ENCODE peak calls at places on chromosome 13, in nine cellular contexts. One of them, this sample, is unnamed.

GRCh38 chr13:30847697-30848307 is 58.3 kb upstream of the MEDAG start:
- DNase-seq in thyroid gland: no peak
- DNase-seq in HepG2: no peak
- DNase-seq in ovary: no peak
- DNase-seq in body of pancreas: no peak
- DNase-seq in NB4: peak
- DNase-seq in breast epithelium: no peak
- DNase-seq in IMR-90: peak
- DNase-seq in tibial nerve: no peak
- DNase-seq in this sample: no peak

GRCh38 chr13:97921146-97921776 is 32.2 kb upstream of the IPO5 start:
- DNase-seq in IMR-90: peak
- DNase-seq in thyroid gland: no peak
- DNase-seq in tibial nerve: no peak
- DNase-seq in body of pancreas: no peak
- DNase-seq in ovary: no peak
- DNase-seq in NB4: no peak
- DNase-seq in HepG2: no peak
- DNase-seq in breast epithelium: no peak
- DNase-seq in this sample: no peak

GRCh38 chr13:59834801-59835200 is 328.9 kb downstream of the DIAPH3 start:
- DNase-seq in body of pancreas: no peak
- DNase-seq in thyroid gland: no peak
- DNase-seq in breast epithelium: no peak
- DNase-seq in IMR-90: peak
- DNase-seq in HepG2: no peak
- DNase-seq in NB4: no peak
- DNase-seq in ovary: no peak
- DNase-seq in tibial nerve: no peak
- DNase-seq in this sample: no peak

GRCh38 chr13:91099877-91100276 is 247.6 kb upstream of the MIR17HG start:
- DNase-seq in NB4: no peak
- DNase-seq in tibial nerve: no peak
- DNase-seq in IMR-90: no peak
- DNase-seq in thyroid gland: no peak
- DNase-seq in body of pancreas: no peak
- DNase-seq in HepG2: no peak
- DNase-seq in ovary: no peak
- DNase-seq in breast epithelium: no peak
- DNase-seq in this sample: no peak

GRCh38 chr13:47216176-47216822 is 319.4 kb upstream of the HTR2A start:
- DNase-seq in breast epithelium: no peak
- DNase-seq in NB4: no peak
- DNase-seq in IMR-90: peak
- DNase-seq in tibial nerve: no peak
- DNase-seq in thyroid gland: no peak
- DNase-seq in HepG2: no peak
- DNase-seq in body of pancreas: no peak
- DNase-seq in ovary: no peak
- DNase-seq in this sample: no peak

GRCh38 chr13:27826379-27827353 is 34.4 kb downstream of the GSX1 start:
- DNase-seq in NB4: peak
- DNase-seq in tibial nerve: peak
- DNase-seq in HepG2: peak
- DNase-seq in thyroid gland: peak
- DNase-seq in breast epithelium: peak
- DNase-seq in ovary: peak
- DNase-seq in body of pancreas: peak
- DNase-seq in IMR-90: peak
- DNase-seq in this sample: no peak

GRCh38 chr13:78960881-78961280 is 301.9 kb upstream of the OBI1 start:
- DNase-seq in body of pancreas: no peak
- DNase-seq in thyroid gland: no peak
- DNase-seq in tibial nerve: no peak
- DNase-seq in breast epithelium: no peak
- DNase-seq in HepG2: no peak
- DNase-seq in ovary: no peak
- DNase-seq in IMR-90: no peak
- DNase-seq in NB4: no peak
- DNase-seq in this sample: no peak

GRCh38 chr13:74136089-74136658 is 2.0 kb upstream of the KLF12 start:
- DNase-seq in tibial nerve: no peak
- DNase-seq in ovary: peak
- DNase-seq in thyroid gland: peak
- DNase-seq in IMR-90: peak
- DNase-seq in breast epithelium: peak
- DNase-seq in NB4: no peak
- DNase-seq in HepG2: no peak
- DNase-seq in body of pancreas: peak
- DNase-seq in this sample: no peak

GRCh38 chr13:71870036-71870435 is 3.0 kb upstream of the DACH1 start:
- DNase-seq in thyroid gland: no peak
- DNase-seq in tibial nerve: no peak
- DNase-seq in ovary: no peak
- DNase-seq in breast epithelium: no peak
- DNase-seq in IMR-90: no peak
- DNase-seq in NB4: no peak
- DNase-seq in body of pancreas: no peak
- DNase-seq in HepG2: no peak
- DNase-seq in this sample: no peak

GRCh38 chr13:112067121-112067741 is at the start of gene SOX1:
- DNase-seq in body of pancreas: no peak
- DNase-seq in tibial nerve: no peak
- DNase-seq in HepG2: no peak
- DNase-seq in ovary: no peak
- DNase-seq in IMR-90: no peak
- DNase-seq in thyroid gland: no peak
- DNase-seq in NB4: no peak
- DNase-seq in breast epithelium: no peak
- DNase-seq in this sample: no peak
- H3K4me3 ChIP-seq in body of pancreas: no peak
- H3K4me3 ChIP-seq in tibial nerve: no peak
- H3K4me3 ChIP-seq in HepG2: no peak
- H3K4me3 ChIP-seq in ovary: no peak
- H3K4me3 ChIP-seq in IMR-90: no peak
- H3K4me3 ChIP-seq in thyroid gland: no peak
- H3K4me3 ChIP-seq in NB4: no peak
- H3K4me3 ChIP-seq in breast epithelium: peak
- H3K4me3 ChIP-seq in this sample: no peak

GRCh38 chr13:44397766-44398223 is 24.2 kb downstream of the SERP2 start:
- DNase-seq in IMR-90: peak
- DNase-seq in NB4: no peak
- DNase-seq in HepG2: no peak
- DNase-seq in ovary: no peak
- DNase-seq in breast epithelium: no peak
- DNase-seq in tibial nerve: no peak
- DNase-seq in body of pancreas: no peak
- DNase-seq in thyroid gland: no peak
- DNase-seq in this sample: no peak
- TF ChIP-seq POLR2A in IMR-90: no peak
- TF ChIP-seq POLR2A in NB4: no peak
- TF ChIP-seq POLR2A in HepG2: no peak
- TF ChIP-seq POLR2A in ovary: no peak
- TF ChIP-seq POLR2A in breast epithelium: no peak
- TF ChIP-seq POLR2A in tibial nerve: no peak
- TF ChIP-seq POLR2A in body of pancreas: no peak
- TF ChIP-seq POLR2A in thyroid gland: no peak
- TF ChIP-seq POLR2A in this sample: no peak

DNA sequence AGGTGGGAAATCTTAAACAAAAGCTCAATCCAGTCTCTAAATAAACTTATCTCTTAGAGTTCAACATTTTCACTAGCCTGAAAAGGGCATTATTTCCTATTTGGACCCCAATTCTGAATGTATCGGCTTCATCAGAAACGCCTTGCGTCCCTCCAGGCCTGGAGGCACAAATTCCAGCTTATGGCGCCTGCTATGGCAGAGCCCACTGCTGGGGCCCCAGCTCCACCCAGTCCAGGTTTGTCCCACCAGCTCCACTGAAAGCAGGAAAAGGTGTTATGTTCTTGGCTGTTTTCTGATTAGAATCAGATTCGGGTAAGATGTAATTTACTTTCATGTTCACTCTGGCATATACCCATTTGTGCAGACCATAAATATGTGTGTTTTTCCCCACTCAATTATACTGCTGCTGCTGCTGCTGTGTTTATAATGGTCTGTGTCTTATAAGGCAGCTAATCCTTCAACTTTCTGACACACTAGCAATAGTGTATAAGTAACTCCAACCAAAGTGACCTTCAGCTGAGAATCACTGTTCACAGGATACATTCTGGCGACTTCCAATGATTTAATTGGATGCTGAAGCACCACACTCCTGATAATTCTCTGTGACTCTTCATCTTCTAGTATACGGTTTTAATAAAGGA is 6.4 kb downstream of the IRS2 start:
- DNase-seq in IMR-90: no peak
- DNase-seq in ovary: no peak
- DNase-seq in thyroid gland: no peak
- DNase-seq in breast epithelium: no peak
- DNase-seq in NB4: no peak
- DNase-seq in body of pancreas: no peak
- DNase-seq in HepG2: no peak
- DNase-seq in tibial nerve: no peak
- DNase-seq in this sample: no peak
- H3K4me3 ChIP-seq in IMR-90: no peak
- H3K4me3 ChIP-seq in ovary: peak
- H3K4me3 ChIP-seq in thyroid gland: no peak
- H3K4me3 ChIP-seq in breast epithelium: peak
- H3K4me3 ChIP-seq in NB4: peak
- H3K4me3 ChIP-seq in body of pancreas: no peak
- H3K4me3 ChIP-seq in HepG2: no peak
- H3K4me3 ChIP-seq in tibial nerve: peak
- H3K4me3 ChIP-seq in this sample: peak

DNA sequence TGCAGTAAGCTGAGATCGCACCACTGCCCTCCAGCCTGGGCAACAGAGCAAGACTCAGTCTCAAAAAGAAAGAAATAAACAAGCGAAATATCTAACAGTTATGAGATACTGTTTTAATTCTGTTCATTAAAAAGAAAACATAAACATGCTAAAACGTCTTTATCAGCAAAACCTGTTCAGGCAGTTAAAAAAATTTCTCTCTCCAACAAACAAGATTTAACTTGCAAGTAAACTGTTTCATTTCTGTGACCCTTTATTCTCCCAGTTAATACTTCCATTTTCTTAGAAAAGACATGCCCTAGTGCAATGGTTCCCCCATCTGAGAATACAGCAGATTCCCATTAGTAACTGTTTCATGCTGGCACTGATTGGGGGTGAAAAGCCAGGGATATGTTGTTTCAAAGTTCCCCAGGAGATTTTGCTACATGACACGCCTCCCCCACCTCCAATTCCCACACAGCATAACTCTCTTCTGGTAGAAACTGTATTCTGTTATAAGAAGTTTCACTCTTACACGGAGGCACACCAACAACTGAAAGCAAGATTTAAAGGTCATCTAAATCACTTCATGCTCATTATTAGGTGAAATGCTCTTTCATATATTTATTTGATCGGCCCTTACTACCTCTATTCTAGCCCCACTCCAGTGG is 24.4 kb downstream of the ELF1 start:
- DNase-seq in tibial nerve: no peak
- DNase-seq in ovary: no peak
- DNase-seq in IMR-90: no peak
- DNase-seq in NB4: no peak
- DNase-seq in breast epithelium: no peak
- DNase-seq in thyroid gland: no peak
- DNase-seq in body of pancreas: no peak
- DNase-seq in HepG2: no peak
- DNase-seq in this sample: no peak
- TF ChIP-seq POLR2A in tibial nerve: no peak
- TF ChIP-seq POLR2A in ovary: no peak
- TF ChIP-seq POLR2A in IMR-90: no peak
- TF ChIP-seq POLR2A in NB4: no peak
- TF ChIP-seq POLR2A in breast epithelium: no peak
- TF ChIP-seq POLR2A in thyroid gland: no peak
- TF ChIP-seq POLR2A in body of pancreas: no peak
- TF ChIP-seq POLR2A in HepG2: no peak
- TF ChIP-seq POLR2A in this sample: no peak

GRCh38 chr13:113187263-113187669 is 21.2 kb downstream of the PCID2 start:
- DNase-seq in HepG2: peak
- DNase-seq in IMR-90: peak
- DNase-seq in ovary: no peak
- DNase-seq in thyroid gland: peak
- DNase-seq in tibial nerve: peak
- DNase-seq in body of pancreas: no peak
- DNase-seq in NB4: peak
- DNase-seq in breast epithelium: no peak
- DNase-seq in this sample: peak
- H3K4me3 ChIP-seq in HepG2: no peak
- H3K4me3 ChIP-seq in IMR-90: peak
- H3K4me3 ChIP-seq in ovary: no peak
- H3K4me3 ChIP-seq in thyroid gland: no peak
- H3K4me3 ChIP-seq in tibial nerve: no peak
- H3K4me3 ChIP-seq in body of pancreas: no peak
- H3K4me3 ChIP-seq in NB4: no peak
- H3K4me3 ChIP-seq in breast epithelium: no peak
- H3K4me3 ChIP-seq in this sample: peak

DNA sequence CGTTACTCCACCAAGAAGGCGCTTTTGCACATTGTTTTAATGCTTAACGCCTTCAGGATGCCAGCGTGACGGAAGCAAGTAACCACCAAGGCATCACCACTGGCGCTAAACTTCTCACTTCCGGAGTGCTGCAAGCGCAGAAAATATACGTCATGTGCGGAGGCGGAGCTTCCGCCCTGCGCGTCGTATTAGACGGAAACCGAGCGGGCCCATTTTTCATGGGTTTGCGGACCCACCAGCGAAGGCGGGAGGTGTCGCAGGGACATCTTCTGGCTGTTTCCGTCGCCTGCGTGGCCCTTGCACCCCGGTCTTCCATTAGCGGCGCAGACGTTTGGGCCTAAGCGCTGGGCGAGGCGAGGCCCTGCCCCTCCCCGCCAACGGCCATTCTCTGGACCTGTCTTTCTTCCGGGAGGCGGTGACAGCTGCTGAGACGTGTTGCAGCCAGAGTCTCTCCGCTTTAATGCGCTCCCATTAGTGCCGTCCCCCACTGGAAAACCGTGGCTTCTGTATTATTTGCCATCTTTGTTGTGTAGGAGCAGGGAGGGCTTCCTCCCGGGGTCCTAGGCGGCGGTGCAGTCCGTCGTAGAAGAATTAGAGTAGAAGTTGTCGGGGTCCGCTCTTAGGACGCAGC is at the start of gene ERCC5:
- DNase-seq in ovary: peak
- DNase-seq in thyroid gland: peak
- DNase-seq in tibial nerve: peak
- DNase-seq in NB4: peak
- DNase-seq in body of pancreas: peak
- DNase-seq in HepG2: peak
- DNase-seq in breast epithelium: peak
- DNase-seq in IMR-90: peak
- DNase-seq in this sample: peak
- TF ChIP-seq POLR2A in ovary: peak
- TF ChIP-seq POLR2A in thyroid gland: peak
- TF ChIP-seq POLR2A in tibial nerve: peak
- TF ChIP-seq POLR2A in NB4: peak
- TF ChIP-seq POLR2A in body of pancreas: peak
- TF ChIP-seq POLR2A in HepG2: peak
- TF ChIP-seq POLR2A in breast epithelium: peak
- TF ChIP-seq POLR2A in IMR-90: peak
- TF ChIP-seq POLR2A in this sample: peak

GRCh38 chr13:36298535-36299068 is 988 bp upstream of the CCDC169 start:
- DNase-seq in breast epithelium: no peak
- DNase-seq in thyroid gland: no peak
- DNase-seq in ovary: no peak
- DNase-seq in tibial nerve: no peak
- DNase-seq in NB4: peak
- DNase-seq in IMR-90: no peak
- DNase-seq in body of pancreas: no peak
- DNase-seq in HepG2: no peak
- DNase-seq in this sample: no peak
- H3K4me3 ChIP-seq in breast epithelium: peak
- H3K4me3 ChIP-seq in thyroid gland: no peak
- H3K4me3 ChIP-seq in ovary: no peak
- H3K4me3 ChIP-seq in tibial nerve: peak
- H3K4me3 ChIP-seq in NB4: peak
- H3K4me3 ChIP-seq in IMR-90: no peak
- H3K4me3 ChIP-seq in body of pancreas: no peak
- H3K4me3 ChIP-seq in HepG2: no peak
- H3K4me3 ChIP-seq in this sample: no peak

This sample was measured in esophagus squamous epithelium.